ENCODE peak calls at places on chromosomes 13 and 19, in four cellular contexts. One of them, this sample, is unnamed.

GRCh38 chr19:13430790-13431582 is 75.3 kb downstream of the CACNA1A start:
- DNase-seq in cardiac fibroblast: peak; percentile 67
- DNase-seq in AG04450: peak; percentile 11
- DNase-seq in stomach: peak; percentile 35
- DNase-seq in this sample: no peak

GRCh38 chr13:73412933-73413332 is 354.1 kb downstream of the KLF5 start:
- DNase-seq in cardiac fibroblast: no peak
- DNase-seq in AG04450: no peak
- DNase-seq in stomach: no peak
- DNase-seq in this sample: no peak

GRCh38 chr13:76754414-76754813 is 131.8 kb downstream of the KCTD12 start:
- DNase-seq in cardiac fibroblast: peak; percentile 93
- DNase-seq in AG04450: no peak
- DNase-seq in stomach: no peak
- DNase-seq in this sample: no peak

GRCh38 chr19:32223595-32224370 is 121.6 kb upstream of the ZNF507 start:
- DNase-seq in cardiac fibroblast: no peak
- DNase-seq in AG04450: no peak
- DNase-seq in stomach: no peak
- DNase-seq in this sample: no peak

GRCh38 chr13:102580552-102581169 is 16.1 kb upstream of the TPP2 start:
- DNase-seq in cardiac fibroblast: peak; percentile 83
- DNase-seq in AG04450: peak; percentile 50
- DNase-seq in stomach: no peak
- DNase-seq in this sample: no peak

GRCh38 chr13:64314286-64314685 is 2898.6 kb upstream of the PCDH20 start:
- DNase-seq in cardiac fibroblast: peak; percentile 24
- DNase-seq in AG04450: peak; percentile 4
- DNase-seq in stomach: no peak
- DNase-seq in this sample: peak; percentile 40

GRCh38 chr13:47168086-47168485 is 271.2 kb upstream of the HTR2A start:
- DNase-seq in cardiac fibroblast: peak; percentile 69
- DNase-seq in AG04450: no peak
- DNase-seq in stomach: no peak
- DNase-seq in this sample: peak; percentile 37

GRCh38 chr13:102677122-102677521 is 17.7 kb downstream of the METTL21C start:
- DNase-seq in cardiac fibroblast: no peak
- DNase-seq in AG04450: no peak
- DNase-seq in stomach: no peak
- DNase-seq in this sample: no peak

GRCh38 chr19:7582446-7582845 is 13.2 kb upstream of the CAMSAP3 start:
- DNase-seq in cardiac fibroblast: no peak
- DNase-seq in AG04450: no peak
- DNase-seq in stomach: peak; percentile 35
- DNase-seq in this sample: no peak

GRCh38 chr19:48568345-48568886 is 16.4 kb downstream of the SULT2B1 start:
- DNase-seq in cardiac fibroblast: peak; percentile 93
- DNase-seq in AG04450: peak; percentile 59
- DNase-seq in stomach: peak; percentile 87
- DNase-seq in this sample: peak; percentile 86

GRCh38 chr13:51995677-51996551 is 15.3 kb downstream of the ATP7B start:
- DNase-seq in cardiac fibroblast: peak; percentile 85
- DNase-seq in AG04450: no peak
- DNase-seq in stomach: peak; percentile 74
- DNase-seq in this sample: no peak

GRCh38 chr13:113397606-113398425 is 33.9 kb upstream of the GRTP1 start:
- DNase-seq in cardiac fibroblast: no peak
- DNase-seq in AG04450: no peak
- DNase-seq in stomach: no peak
- DNase-seq in this sample: no peak

GRCh38 chr13:113970810-113971470 is 2.9 kb downstream of the C13orf46 start:
- DNase-seq in cardiac fibroblast: peak; percentile 75
- DNase-seq in AG04450: peak; percentile 10
- DNase-seq in stomach: peak; percentile 91
- DNase-seq in this sample: peak; percentile 84

GRCh38 chr13:36999054-36999927 is at the start of gene ALG5:
- DNase-seq in cardiac fibroblast: peak; percentile 92
- DNase-seq in AG04450: peak; percentile 57
- DNase-seq in stomach: peak; percentile 92
- DNase-seq in this sample: no peak

GRCh38 chr13:37001921-37002250 is 1.3 kb downstream of the EXOSC8 start:
- DNase-seq in cardiac fibroblast: no peak
- DNase-seq in AG04450: no peak
- DNase-seq in stomach: no peak
- DNase-seq in this sample: no peak

GRCh38 chr13:36992362-36992761 is 6.8 kb downstream of the ALG5 start:
- DNase-seq in cardiac fibroblast: no peak
- DNase-seq in AG04450: no peak
- DNase-seq in stomach: no peak
- DNase-seq in this sample: no peak

GRCh38 chr13:36998624-36999041 is 507 bp downstream of the ALG5 start:
- DNase-seq in cardiac fibroblast: no peak
- DNase-seq in AG04450: no peak
- DNase-seq in stomach: no peak
- DNase-seq in this sample: no peak

GRCh38 chr13:36997716-36998427 is 1.3 kb downstream of the ALG5 start:
- DNase-seq in cardiac fibroblast: no peak
- DNase-seq in AG04450: no peak
- DNase-seq in stomach: no peak
- DNase-seq in this sample: no peak
- TF ChIP-seq CTCF in cardiac fibroblast: no peak
- TF ChIP-seq CTCF in AG04450: no peak
- TF ChIP-seq CTCF in stomach: no peak
- TF ChIP-seq CTCF in this sample: no peak

DNA sequence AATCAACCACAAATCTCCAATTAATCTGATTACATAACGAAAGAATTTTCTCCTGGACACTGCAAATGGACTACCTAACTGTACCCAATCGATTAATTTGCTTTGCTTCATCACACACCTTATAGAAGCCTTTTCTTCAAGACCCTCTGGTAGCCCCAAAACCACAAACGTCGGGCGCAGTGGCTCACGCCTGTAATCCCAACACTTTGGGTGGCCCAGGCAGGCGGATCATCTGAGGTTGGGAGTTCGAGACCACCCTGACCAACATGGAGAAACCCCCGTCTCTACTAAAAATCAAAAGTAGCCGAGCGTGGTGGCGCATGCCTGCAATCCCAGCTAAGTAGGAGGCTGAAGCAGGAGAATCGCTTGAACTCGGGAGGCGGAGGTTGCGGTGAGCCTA is 42.9 kb upstream of the ZNF429 start:
- DNase-seq in cardiac fibroblast: no peak
- DNase-seq in AG04450: no peak
- DNase-seq in stomach: no peak
- DNase-seq in this sample: no peak
- H3K4me3 ChIP-seq in cardiac fibroblast: no peak overlapping the region
- H3K4me3 ChIP-seq in AG04450: no peak overlapping the region
- H3K4me3 ChIP-seq in stomach: no peak overlapping the region
- H3K4me3 ChIP-seq in this sample: no peak overlapping the region

GRCh38 chr13:48618937-48619336 is 34.8 kb upstream of the CYSLTR2 start:
- DNase-seq in cardiac fibroblast: no peak
- DNase-seq in AG04450: no peak
- DNase-seq in stomach: no peak
- DNase-seq in this sample: no peak

DNA sequence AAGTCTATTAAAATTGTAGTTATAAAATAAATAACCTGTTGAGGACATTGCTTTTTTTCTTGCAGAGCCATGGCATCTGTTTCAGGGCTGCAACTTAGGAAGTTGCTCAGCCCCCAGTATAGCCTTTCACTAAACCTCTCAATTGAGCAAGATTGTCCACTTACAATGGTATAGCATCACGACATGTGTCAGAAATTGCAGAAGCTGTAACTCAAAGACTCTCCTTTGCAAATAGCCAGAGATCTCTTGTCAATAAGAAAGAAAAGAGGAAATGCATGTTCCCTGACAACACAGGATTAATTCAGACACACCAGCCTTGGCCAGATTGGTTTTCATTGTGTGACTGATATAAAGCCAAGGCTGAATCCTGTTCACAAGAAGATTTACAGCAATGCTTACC is 38.7 kb upstream of the CYSLTR2 start:
- DNase-seq in cardiac fibroblast: no peak
- DNase-seq in AG04450: no peak
- DNase-seq in stomach: no peak
- DNase-seq in this sample: no peak
- TF ChIP-seq CTCF in cardiac fibroblast: no peak
- TF ChIP-seq CTCF in AG04450: no peak
- TF ChIP-seq CTCF in stomach: no peak
- TF ChIP-seq CTCF in this sample: no peak

GRCh38 chr19:34733826-34734600 is at the start of gene ZNF181:
- DNase-seq in cardiac fibroblast: peak; percentile 93
- DNase-seq in AG04450: peak; percentile 63
- DNase-seq in stomach: peak; percentile 89
- DNase-seq in this sample: peak; percentile 64
- H3K4me3 ChIP-seq in cardiac fibroblast: peak within 1 kb of the TSS; percentile 76
- H3K4me3 ChIP-seq in AG04450: peak within 1 kb of the TSS; percentile 82
- H3K4me3 ChIP-seq in stomach: peak within 1 kb of the TSS; percentile 93
- H3K4me3 ChIP-seq in this sample: peak within 1 kb of the TSS; percentile 85

This sample was measured in retinal pigment epithelial cell.